ENCODE peak calls at places on chromosomes 2 and 18, in four cellular contexts. V is K562, N is GM12878, T is HepG2. X is an unnamed sample.

GRCh38 chr2:101790856-101791255 is 93.3 kb downstream of the MAP4K4 start:
- DNase-seq in V (no peak), N (no peak), T (no peak), X (no peak)

GRCh38 chr2:120209427-120210233 is 13.6 kb downstream of the TMEM185B start:
- DNase-seq in V (no peak), N (no peak), T (no peak), X (no peak)

GRCh38 chr2:98514096-98514639 is 69.5 kb downstream of the INPP4A start:
- DNase-seq in V (no peak), N (no peak), T (no peak), X (no peak)

GRCh38 chr2:52933878-52934277 is 833.7 kb upstream of the CHAC2 start:
- DNase-seq in V (no peak), N (no peak), T (no peak), X (no peak)

GRCh38 chr2:186486651-186487647 is 889 bp downstream of the ZC3H15 start:
- DNase-seq in V (no peak), N (no peak), T (peak), X (no peak)

GRCh38 chr2:239057533-239057932 is 209.6 kb downstream of the TWIST2 start:
- DNase-seq in V (no peak), N (no peak), T (no peak), X (no peak)

GRCh38 chr2:241770185-241770935 is 6.3 kb upstream of the GAL3ST2 start:
- DNase-seq in V (peak), N (no peak), T (peak), X (peak)

GRCh38 chr2:236158969-236159777 is 9.0 kb downstream of the GBX2 start:
- DNase-seq in V (no peak), N (no peak), T (no peak), X (peak)

GRCh38 chr18:11689972-11690570 is 1.0 kb downstream of the GNAL start:
- DNase-seq in V (no peak), N (no peak), T (no peak), X (no peak)

GRCh38 chr2:100206731-100207255 is 64.4 kb upstream of the AFF3 start:
- DNase-seq in V (no peak), N (no peak), T (no peak), X (no peak)

GRCh38 chr18:30970201-30970816 is 72.2 kb downstream of the DSC3 start:
- DNase-seq in V (no peak), N (no peak), T (peak), X (no peak)

GRCh38 chr2:71776227-71776626 is 322.9 kb downstream of the DYSF start:
- DNase-seq in V (no peak), N (no peak), T (no peak), X (no peak)

GRCh38 chr2:43944915-43945314 is 50.9 kb downstream of the LRPPRC start:
- DNase-seq in V (no peak), N (no peak), T (no peak), X (no peak)

GRCh38 chr2:34738691-34739090 is 1139.6 kb upstream of the FAM98A start:
- DNase-seq in V (no peak), N (no peak), T (no peak), X (peak)

GRCh38 chr2:28976584-28976983 is 4.5 kb upstream of the TOGARAM2 start:
- DNase-seq in V (no peak), N (no peak), T (peak), X (no peak)

GRCh38 chr18:57666818-57667497 is 45.3 kb upstream of the NARS1 start:
- DNase-seq in V (peak), N (no peak), T (no peak), X (no peak)

GRCh38 chr2:20138696-20139095 is 86.2 kb downstream of the SDC1 start:
- DNase-seq in V (no peak), N (no peak), T (no peak), X (no peak)

GRCh38 chr2:161139098-161139987 is 20.9 kb upstream of the TANK start:
- DNase-seq in V (no peak), N (no peak), T (no peak), X (no peak)

GRCh38 chr2:133817680-133818566 is 249.7 kb upstream of the NCKAP5 start:
- DNase-seq in V (no peak), N (no peak), T (peak), X (no peak)

GRCh38 chr2:181324912-181325311 is 132.3 kb upstream of the ITGA4 start:
- DNase-seq in V (no peak), N (no peak), T (no peak), X (no peak)

GRCh38 chr2:19543271-19544019 is 185.0 kb upstream of the OSR1 start:
- DNase-seq in V (no peak), N (no peak), T (no peak), X (no peak)

GRCh38 chr18:53268455-53268854 is 928.5 kb downstream of the DCC start:
- DNase-seq in V (no peak), N (no peak), T (no peak), X (no peak)

GRCh38 chr2:224217962-224218347 is 178.9 kb upstream of the SERPINE2 start:
- DNase-seq in V (no peak), N (no peak), T (no peak), X (no peak)

GRCh38 chr2:74048843-74049519 is 64.3 kb downstream of the TET3 start:
- DNase-seq in V (peak), N (no peak), T (no peak), X (no peak)

GRCh38 chr2:237627463-237628321 is at the start of gene LRRFIP1:
- DNase-seq in V (no peak), N (no peak), T (no peak), X (peak)

GRCh38 chr2:9656270-9656766 is 25.5 kb upstream of the YWHAQ start:
- DNase-seq in V (no peak), N (peak), T (peak), X (no peak)
- TF ChIP-seq TCF7 in V (no peak), N (peak), T (no peak), X (no peak)

GRCh38 chr18:46754661-46755292 is 2.1 kb downstream of the ST8SIA5 start:
- DNase-seq in V (no peak), N (no peak), T (peak), X (peak)
- TF ChIP-seq NR2C2 in V (no peak), N (no peak), T (no peak), X (no peak)

GRCh38 chr18:49682301-49683190 is 120.7 kb downstream of the LIPG start:
- DNase-seq in V (no peak), N (no peak), T (no peak), X (no peak)
- TF ChIP-seq TCF7 in V (no peak), N (no peak), T (no peak), X (no peak)

DNA sequence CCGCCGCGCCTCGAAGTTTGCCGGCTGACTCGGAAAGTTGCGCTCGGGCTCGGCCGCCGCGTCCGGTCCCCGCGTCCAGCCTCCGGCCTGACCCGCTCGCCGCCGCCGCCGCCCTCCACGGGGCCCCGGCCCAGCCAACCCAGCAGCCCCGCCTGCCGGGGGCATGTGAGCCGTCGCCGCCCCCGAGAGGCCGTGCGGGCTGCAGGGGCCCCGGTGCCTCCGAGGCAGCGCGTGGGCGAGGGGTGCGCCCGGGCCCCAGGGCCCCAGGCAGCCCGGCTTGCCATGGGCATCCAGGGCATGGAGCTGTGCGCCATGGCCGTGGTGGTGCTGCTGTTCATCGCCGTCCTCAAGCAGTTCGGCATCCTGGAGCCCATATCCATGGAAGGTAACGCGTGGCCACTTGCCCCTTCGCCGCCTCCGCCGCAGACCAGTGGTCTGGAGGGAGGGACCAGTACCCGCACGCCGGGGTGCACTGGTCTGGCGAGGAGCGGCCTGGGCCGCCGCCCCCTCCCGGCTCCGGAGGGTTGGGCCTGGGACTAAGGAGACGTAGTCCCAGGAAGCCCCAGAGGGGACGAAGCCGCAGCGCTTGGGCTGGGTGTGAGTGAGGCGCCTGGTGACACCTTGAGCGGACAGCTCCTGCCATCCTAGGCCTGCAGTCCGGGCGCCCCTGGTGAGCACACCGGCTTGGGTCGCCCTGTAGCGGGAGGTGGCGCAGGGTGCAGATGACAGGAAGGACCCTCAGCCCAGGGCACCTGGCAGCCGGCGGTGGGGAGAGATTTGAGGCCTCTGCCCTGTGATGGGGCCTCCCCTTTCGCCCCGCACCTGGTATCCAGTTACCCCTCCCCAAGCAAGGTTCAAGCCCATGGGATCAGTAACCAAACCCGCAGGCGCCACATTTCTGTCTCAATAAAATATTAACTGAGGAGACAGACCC is 49.9 kb downstream of the KCNIP3 start:
- DNase-seq in V (peak), N (no peak), T (no peak), X (peak)
- TF ChIP-seq NR2C2 in V (no peak), N (no peak), T (no peak), X (no peak)

DNA sequence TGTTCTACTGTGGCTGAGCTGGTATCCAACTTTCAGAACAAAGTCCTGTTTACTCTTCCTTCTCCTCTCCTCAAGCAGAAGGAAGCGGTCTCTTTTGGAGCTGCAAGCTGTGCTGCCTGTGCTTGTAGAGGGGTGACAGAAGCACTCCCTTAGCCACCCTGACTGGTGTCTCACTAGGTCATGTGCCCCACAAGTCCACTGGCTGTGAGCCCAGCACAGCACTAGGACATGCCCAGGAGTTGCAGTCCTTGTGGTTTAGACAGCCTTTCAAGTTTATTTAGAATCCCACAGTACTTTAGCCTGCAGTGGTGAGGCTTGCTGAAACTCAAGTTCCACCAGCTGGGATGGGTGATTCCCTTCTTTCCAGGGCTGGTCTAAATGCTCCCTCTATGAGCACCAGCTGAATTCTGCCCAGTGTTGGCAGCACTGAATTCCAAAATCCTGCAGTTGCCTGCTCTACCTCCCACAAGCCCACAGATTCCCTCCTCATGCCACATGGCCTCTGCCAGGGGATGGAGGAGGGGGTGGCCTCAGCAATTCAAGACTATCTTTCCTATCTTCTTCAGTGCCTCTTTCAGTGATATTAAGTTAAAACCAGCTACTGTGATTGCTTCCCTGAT is 61.2 kb downstream of the CCDC85A start:
- DNase-seq in V (no peak), N (no peak), T (no peak), X (no peak)
- TF ChIP-seq TCF7 in V (no peak), N (no peak), T (no peak), X (no peak)

GRCh38 chr2:109087055-109087663 is 41.8 kb upstream of the SH3RF3 start:
- DNase-seq in V (no peak), N (no peak), T (no peak), X (no peak)

GRCh38 chr2:109086743-109087020 is 42.3 kb upstream of the SH3RF3 start:
- DNase-seq in V (no peak), N (no peak), T (no peak), X (no peak)

GRCh38 chr2:109085912-109086742 is 42.9 kb upstream of the SH3RF3 start:
- DNase-seq in V (no peak), N (no peak), T (no peak), X (no peak)

GRCh38 chr2:109091526-109091925 is 37.5 kb upstream of the SH3RF3 start:
- DNase-seq in V (no peak), N (no peak), T (no peak), X (no peak)

GRCh38 chr2:109089602-109090300 is 39.3 kb upstream of the SH3RF3 start:
- DNase-seq in V (no peak), N (no peak), T (no peak), X (no peak)
- TF ChIP-seq NR2C2 in V (no peak), N (no peak), T (no peak), X (no peak)

X was measured in WTC11.